ENCODE peak calls at places on chromosomes 13 and 19, in nine cellular contexts. R is psoas muscle, S is heart right ventricle, I is Peyer's patch, T is left ventricle myocardium inferior, G is GM13977, V is brain microvascular endothelial cell, Y is pancreas, Z is heart left ventricle. F is an unnamed sample.

GRCh38 chr13:59276436-59276835 is 887.3 kb downstream of the DIAPH3 start:
- DNase-seq in R (no peak), S (no peak), I (no peak), T (no peak), G (no peak), V (peak), Y (no peak), Z (no peak), F (no peak)

GRCh38 chr13:97468331-97468730 is 34.4 kb downstream of the RAP2A start:
- DNase-seq in R (no peak), S (no peak), I (no peak), T (no peak), G (no peak), V (no peak), Y (no peak), Z (no peak), F (no peak)

GRCh38 chr13:51317262-51317661 is 22.2 kb upstream of the SERPINE3 start:
- DNase-seq in R (no peak), S (no peak), I (no peak), T (no peak), G (no peak), V (peak), Y (no peak), Z (no peak), F (no peak)

GRCh38 chr13:83881917-83882625 is at the start of gene SLITRK1:
- DNase-seq in R (peak), S (peak), I (no peak), T (no peak), G (no peak), V (peak), Y (peak), Z (no peak), F (peak)

GRCh38 chr13:41019027-41019487 is at the start of gene ELF1:
- DNase-seq in R (no peak), S (peak), I (no peak), T (no peak), G (peak), V (peak), Y (peak), Z (no peak), F (peak)

GRCh38 chr19:17073869-17074627 is 1.2 kb downstream of the HAUS8 start:
- DNase-seq in R (no peak), S (no peak), I (no peak), T (no peak), G (peak), V (no peak), Y (peak), Z (no peak), F (peak)

GRCh38 chr19:18443406-18443805 is 5.5 kb upstream of the ISYNA1 start:
- DNase-seq in R (no peak), S (no peak), I (no peak), T (no peak), G (no peak), V (no peak), Y (no peak), Z (no peak), F (no peak)

GRCh38 chr19:7267792-7268736 is 26.1 kb downstream of the INSR start:
- DNase-seq in R (no peak), S (no peak), I (no peak), T (no peak), G (no peak), V (no peak), Y (no peak), Z (no peak), F (no peak)

GRCh38 chr19:53549354-53549753 is 11.4 kb downstream of the ZNF331 start:
- DNase-seq in R (no peak), S (no peak), I (no peak), T (no peak), G (no peak), V (peak), Y (no peak), Z (no peak), F (no peak)

GRCh38 chr13:100040196-100040595 is 48.7 kb upstream of the PCCA start:
- DNase-seq in R (no peak), S (no peak), I (no peak), T (no peak), G (no peak), V (no peak), Y (no peak), Z (no peak), F (no peak)

GRCh38 chr19:29694166-29694565 is 20.9 kb downstream of the C19orf12 start:
- DNase-seq in R (no peak), S (no peak), I (no peak), T (no peak), G (no peak), V (no peak), Y (no peak), Z (no peak), F (no peak)

GRCh38 chr13:21111546-21111945 is 50.2 kb upstream of the LATS2 start:
- DNase-seq in R (no peak), S (no peak), I (no peak), T (no peak), G (no peak), V (no peak), Y (no peak), Z (no peak), F (no peak)

GRCh38 chr13:65582160-65582559 is 1648.0 kb downstream of the PCDH9 start:
- DNase-seq in R (no peak), S (no peak), I (no peak), T (no peak), G (no peak), V (no peak), Y (no peak), Z (no peak), F (no peak)

GRCh38 chr19:37551123-37551993 is 43.2 kb downstream of the ZNF571 start:
- DNase-seq in R (no peak), S (peak), I (peak), T (peak), G (peak), V (peak), Y (no peak), Z (peak), F (peak)

GRCh38 chr19:5627395-5627904 is 4.6 kb downstream of the SAFB start:
- DNase-seq in R (peak), S (peak), I (no peak), T (peak), G (peak), V (peak), Y (no peak), Z (peak), F (peak)

GRCh38 chr19:45314708-45315107 is 8.0 kb downstream of the CKM start:
- DNase-seq in R (no peak), S (no peak), I (no peak), T (no peak), G (no peak), V (no peak), Y (no peak), Z (no peak), F (no peak)

GRCh38 chr19:32868206-32868950 is 1.2 kb downstream of the SLC7A9 start:
- DNase-seq in R (no peak), S (no peak), I (no peak), T (no peak), G (no peak), V (no peak), Y (no peak), Z (no peak), F (no peak)

GRCh38 chr19:29263305-29264080 is 50.5 kb upstream of the UQCRFS1 start:
- DNase-seq in R (peak), S (peak), I (no peak), T (peak), G (peak), V (peak), Y (peak), Z (no peak), F (peak)

GRCh38 chr19:5843295-5843927 is 3.9 kb upstream of the FUT6 start:
- DNase-seq in R (no peak), S (no peak), I (no peak), T (no peak), G (no peak), V (no peak), Y (no peak), Z (no peak), F (no peak)

GRCh38 chr13:49627831-49628652 is at the start of gene ARL11:
- DNase-seq in R (peak), S (peak), I (peak), T (peak), G (peak), V (no peak), Y (no peak), Z (peak), F (peak)

GRCh38 chr13:44434441-44435141 is 61.0 kb downstream of the SERP2 start:
- DNase-seq in R (no peak), S (no peak), I (no peak), T (no peak), G (no peak), V (no peak), Y (no peak), Z (no peak), F (no peak)

GRCh38 chr13:42745655-42746054 is 35.7 kb upstream of the FAM216B start:
- DNase-seq in R (no peak), S (no peak), I (no peak), T (no peak), G (no peak), V (no peak), Y (no peak), Z (no peak), F (no peak)

GRCh38 chr19:39156891-39157230 is 31.3 kb downstream of the PAK4 start:
- DNase-seq in R (no peak), S (no peak), I (no peak), T (no peak), G (no peak), V (no peak), Y (no peak), Z (no peak), F (no peak)

GRCh38 chr13:38045278-38046048 is 175.9 kb upstream of the TRPC4 start:
- DNase-seq in R (no peak), S (no peak), I (no peak), T (no peak), G (no peak), V (peak), Y (no peak), Z (no peak), F (no peak)

GRCh38 chr13:37868691-37869505 is 674 bp downstream of the TRPC4 start:
- DNase-seq in R (no peak), S (no peak), I (no peak), T (no peak), G (no peak), V (peak), Y (no peak), Z (no peak), F (peak)

GRCh38 chr19:39110263-39110967 is 15.2 kb upstream of the PAK4 start:
- DNase-seq in R (peak), S (peak), I (peak), T (peak), G (peak), V (no peak), Y (peak), Z (no peak), F (peak)

GRCh38 chr13:83221813-83222241 is 660.4 kb downstream of the SLITRK1 start:
- DNase-seq in R (no peak), S (no peak), I (no peak), T (no peak), G (no peak), V (peak), Y (no peak), Z (no peak), F (no peak)

GRCh38 chr19:16620018-16620417 is 8.0 kb downstream of the MED26 start:
- DNase-seq in R (peak), S (no peak), I (no peak), T (no peak), G (no peak), V (no peak), Y (no peak), Z (no peak), F (no peak)

GRCh38 chr13:48892311-48892710 is 83.4 kb upstream of the FNDC3A start:
- DNase-seq in R (no peak), S (no peak), I (no peak), T (no peak), G (peak), V (peak), Y (no peak), Z (no peak), F (peak)

GRCh38 chr19:2984196-2984490 is 6.8 kb downstream of the TLE6 start:
- DNase-seq in R (no peak), S (no peak), I (no peak), T (no peak), G (peak), V (no peak), Y (no peak), Z (no peak), F (no peak)

GRCh38 chr13:106101201-106101600 is 434.3 kb downstream of the EFNB2 start:
- DNase-seq in R (no peak), S (no peak), I (no peak), T (no peak), G (no peak), V (no peak), Y (no peak), Z (no peak), F (no peak)

GRCh38 chr19:12720851-12721655 is 2.7 kb downstream of the TNPO2 start:
- DNase-seq in R (peak), S (no peak), I (peak), T (no peak), G (peak), V (no peak), Y (no peak), Z (peak), F (no peak)

GRCh38 chr13:93216122-93216521 is 10.5 kb upstream of the GPC6 start:
- DNase-seq in R (no peak), S (no peak), I (no peak), T (no peak), G (no peak), V (no peak), Y (no peak), Z (no peak), F (no peak)

GRCh38 chr19:47768604-47769003 is 9.9 kb upstream of the SELENOW start:
- DNase-seq in R (no peak), S (no peak), I (no peak), T (no peak), G (no peak), V (no peak), Y (no peak), Z (no peak), F (no peak)
- TF ChIP-seq CTCF in R (no peak), S (no peak), I (no peak), T (no peak), G (no peak), V (peak), Y (no peak), Z (no peak), F (no peak)

GRCh38 chr19:40601061-40601973 is at the start of gene LTBP4:
- DNase-seq in R (peak), S (peak), I (peak), T (peak), G (no peak), V (no peak), Y (peak), Z (peak), F (no peak)
- TF ChIP-seq CTCF in R (peak), S (peak), I (no peak), T (peak), G (peak), V (peak), Y (no peak), Z (peak), F (peak)

DNA sequence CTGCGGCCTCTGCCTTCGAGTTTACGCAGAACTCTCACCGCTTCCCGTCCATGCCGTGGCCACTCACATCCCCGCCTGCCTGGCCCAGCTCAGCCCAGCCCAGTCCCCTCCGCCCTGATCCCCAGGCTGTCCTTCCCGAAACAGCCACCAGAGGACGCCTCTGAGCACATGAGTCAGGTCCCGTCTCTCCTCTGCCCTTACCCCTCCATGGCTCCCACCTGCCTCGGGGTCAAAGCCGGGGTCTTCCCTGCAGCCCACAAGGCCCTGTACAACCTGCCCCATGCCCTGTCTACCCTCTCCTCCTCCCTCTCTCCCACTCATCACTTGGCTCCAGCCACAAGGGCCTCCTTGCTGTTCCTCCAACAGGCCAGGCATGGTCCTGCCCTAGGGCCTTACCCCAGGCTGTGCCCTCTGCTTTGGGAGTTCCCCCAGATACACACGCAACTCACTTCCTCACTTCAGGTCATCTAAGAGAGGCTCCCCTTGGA is 8.1 kb upstream of the SEMA6B start:
- DNase-seq in R (peak), S (peak), I (peak), T (peak), G (peak), V (peak), Y (peak), Z (peak), F (no peak)
- TF ChIP-seq CTCF in R (peak), S (peak), I (peak), T (peak), G (peak), V (peak), Y (peak), Z (peak), F (peak)

GRCh38 chr13:32582991-32583390 is 3.3 kb upstream of the PDS5B start:
- DNase-seq in R (no peak), S (no peak), I (no peak), T (no peak), G (no peak), V (no peak), Y (no peak), Z (no peak), F (no peak)

GRCh38 chr13:32582281-32582680 is 4.0 kb upstream of the PDS5B start:
- DNase-seq in R (no peak), S (no peak), I (no peak), T (no peak), G (no peak), V (no peak), Y (no peak), Z (no peak), F (no peak)

GRCh38 chr13:32585625-32586021 is 629 bp upstream of the PDS5B start:
- DNase-seq in R (no peak), S (no peak), I (no peak), T (no peak), G (no peak), V (peak), Y (peak), Z (no peak), F (no peak)

GRCh38 chr13:32577032-32577431 is 9.2 kb upstream of the PDS5B start:
- DNase-seq in R (no peak), S (no peak), I (no peak), T (no peak), G (no peak), V (no peak), Y (no peak), Z (no peak), F (no peak)

DNA sequence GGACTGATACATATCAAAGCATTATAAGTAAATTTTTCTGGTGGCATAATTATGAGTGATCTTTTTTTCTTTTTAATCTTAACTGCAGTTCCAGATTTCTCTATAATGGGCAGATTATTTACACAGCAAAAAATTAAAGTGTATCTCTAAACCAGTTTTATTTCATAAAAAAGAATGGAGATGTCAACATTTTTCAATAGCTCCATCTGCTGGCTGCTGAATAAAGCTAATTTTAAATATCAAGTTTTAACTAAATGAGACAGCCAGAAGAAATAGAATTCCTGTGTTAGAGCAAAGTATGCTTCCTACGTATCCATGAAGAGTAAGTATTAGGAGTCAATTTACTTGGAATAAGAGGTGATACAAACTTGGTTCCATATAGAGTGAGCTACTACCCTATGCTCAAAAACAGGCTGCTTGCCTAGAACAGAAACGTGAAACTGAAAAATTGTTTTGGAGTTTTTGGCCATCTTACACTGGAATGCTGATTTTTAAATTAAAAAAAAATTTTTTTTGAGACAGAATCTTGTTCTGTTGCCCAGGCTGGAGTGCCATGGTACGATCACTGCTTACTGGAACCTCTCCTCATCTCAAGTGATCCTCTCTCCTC is 5.0 kb upstream of the PDS5B start:
- DNase-seq in R (no peak), S (no peak), I (no peak), T (no peak), G (peak), V (no peak), Y (no peak), Z (no peak), F (peak)
- TF ChIP-seq CTCF in R (peak), S (peak), I (peak), T (peak), G (peak), V (peak), Y (peak), Z (peak), F (peak)

GRCh38 chr19:14198384-14199376 is 7.3 kb downstream of the ADGRL1 start:
- DNase-seq in R (no peak), S (no peak), I (no peak), T (no peak), G (no peak), V (no peak), Y (no peak), Z (no peak), F (no peak)
- TF ChIP-seq CTCF in R (no peak), S (no peak), I (no peak), T (no peak), G (no peak), V (peak), Y (no peak), Z (no peak), F (peak)

GRCh38 chr19:11254662-11255061 is 7.7 kb downstream of the DOCK6 start:
- DNase-seq in R (no peak), S (no peak), I (no peak), T (no peak), G (no peak), V (no peak), Y (no peak), Z (no peak), F (no peak)
- TF ChIP-seq CTCF in R (no peak), S (no peak), I (peak), T (peak), G (peak), V (peak), Y (no peak), Z (peak), F (no peak)

DNA sequence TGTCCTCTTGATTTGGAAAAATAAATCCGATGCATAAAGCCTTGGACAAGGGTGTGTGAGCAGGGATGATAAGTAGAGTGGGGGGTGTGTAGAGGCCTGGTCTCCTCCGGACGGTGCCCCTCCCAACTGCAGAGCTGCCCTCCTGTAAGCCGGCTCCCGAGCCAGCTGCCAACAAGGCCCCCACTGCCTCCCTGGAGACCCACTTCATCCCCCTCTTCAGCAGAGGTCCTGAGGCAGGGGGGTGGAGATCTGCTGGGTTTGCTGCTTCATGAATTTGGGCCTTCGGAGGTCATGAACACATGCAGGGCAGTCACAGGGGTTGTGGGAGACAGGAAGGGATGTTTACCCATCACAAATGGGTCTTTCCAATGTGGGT is 84.1 kb downstream of the SLC7A1 start:
- DNase-seq in R (no peak), S (no peak), I (no peak), T (no peak), G (no peak), V (no peak), Y (no peak), Z (no peak), F (no peak)
- TF ChIP-seq CTCF in R (no peak), S (no peak), I (no peak), T (no peak), G (no peak), V (no peak), Y (no peak), Z (no peak), F (no peak)

GRCh38 chr19:42113641-42114348 is 18.5 kb downstream of the POU2F2 start:
- DNase-seq in R (peak), S (no peak), I (no peak), T (no peak), G (peak), V (peak), Y (peak), Z (no peak), F (peak)
- TF ChIP-seq CTCF in R (no peak), S (no peak), I (no peak), T (no peak), G (peak), V (peak), Y (no peak), Z (no peak), F (no peak)

DNA sequence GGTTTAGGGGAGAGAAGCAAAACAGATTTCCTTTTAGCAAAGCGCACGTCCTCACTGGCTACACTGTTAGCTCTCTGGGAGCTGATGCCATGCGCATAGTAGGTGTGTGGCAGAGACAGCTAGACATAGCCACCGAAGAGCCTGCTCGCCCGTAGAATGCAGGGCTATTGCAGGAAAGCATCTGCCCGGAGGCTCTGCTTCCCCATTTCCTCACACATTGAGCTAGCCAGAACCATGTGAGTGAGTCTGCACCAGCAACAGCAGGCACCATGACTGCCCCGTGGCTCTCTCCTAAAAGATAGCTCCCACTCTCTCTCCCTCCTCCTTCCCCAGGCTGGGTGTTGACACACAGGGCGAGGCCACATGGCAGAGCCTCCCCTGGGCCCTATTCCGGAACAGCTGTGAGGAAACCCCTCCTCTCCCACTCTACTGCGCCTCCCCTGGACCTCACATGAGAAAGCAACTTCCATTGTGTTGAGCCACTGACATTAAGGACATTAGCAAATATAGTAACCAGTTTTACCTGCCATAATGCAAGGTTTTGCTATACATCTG is 52.3 kb upstream of the ATP12A start:
- DNase-seq in R (no peak), S (no peak), I (no peak), T (no peak), G (no peak), V (no peak), Y (no peak), Z (no peak), F (no peak)
- TF ChIP-seq CTCF in R (no peak), S (no peak), I (no peak), T (no peak), G (no peak), V (no peak), Y (no peak), Z (no peak), F (no peak)